ENCODE peak calls at places on chromosomes 5 and 9, in six cellular contexts. N is gastrocnemius medialis; C is testis; T is CD4-positive, alpha-beta T cell; O is lower leg skin; U is IMR-90. R is an unnamed sample.

GRCh38 chr9:26975728-26976707 is 19.8 kb downstream of the IFT74 start:
- DNase-seq in N (no peak), C (peak), T (no peak), O (no peak), U (peak), R (peak)

GRCh38 chr9:93577045-93577939 is 908 bp downstream of the PHF2 start:
- DNase-seq in N (no peak), C (no peak), T (no peak), O (peak), U (no peak), R (peak)

GRCh38 chr9:125794708-125795107 is 47.5 kb downstream of the PBX3 start:
- DNase-seq in N (no peak), C (no peak), T (no peak), O (no peak), U (no peak), R (no peak)

GRCh38 chr5:78361226-78361993 is 993 bp downstream of the SCAMP1 start:
- DNase-seq in N (peak), C (peak), T (no peak), O (no peak), U (peak), R (peak)

GRCh38 chr5:140553657-140554056 is 3.6 kb downstream of the SRA1 start:
- DNase-seq in N (no peak), C (no peak), T (no peak), O (no peak), U (peak), R (no peak)

GRCh38 chr5:143019614-143020515 is 249.7 kb downstream of the ARHGAP26 start:
- DNase-seq in N (no peak), C (no peak), T (no peak), O (no peak), U (no peak), R (no peak)

GRCh38 chr5:124718376-124718775 is 28.1 kb downstream of the ZNF608 start:
- DNase-seq in N (no peak), C (no peak), T (no peak), O (no peak), U (no peak), R (peak)

GRCh38 chr9:124022201-124023121 is 10.9 kb downstream of the LHX2 start:
- DNase-seq in N (no peak), C (peak), T (no peak), O (no peak), U (no peak), R (no peak)

GRCh38 chr9:109499631-109500120 is 1.6 kb upstream of the PTPN3 start:
- DNase-seq in N (peak), C (peak), T (no peak), O (peak), U (no peak), R (peak)

GRCh38 chr5:98904786-98905185 is 24.0 kb downstream of the CHD1 start:
- DNase-seq in N (no peak), C (no peak), T (no peak), O (no peak), U (peak), R (no peak)

GRCh38 chr9:123399803-123400378 is 43.9 kb downstream of the CRB2 start:
- DNase-seq in N (no peak), C (peak), T (no peak), O (no peak), U (no peak), R (no peak)

GRCh38 chr5:136613243-136613642 is 247.9 kb upstream of the TRPC7 start:
- DNase-seq in N (no peak), C (no peak), T (no peak), O (no peak), U (no peak), R (no peak)

GRCh38 chr5:14450055-14450524 is 131.5 kb upstream of the OTULINL start:
- DNase-seq in N (peak), C (no peak), T (no peak), O (peak), U (peak), R (no peak)

GRCh38 chr5:112200132-112200531 is 218.9 kb downstream of the EPB41L4A start:
- DNase-seq in N (no peak), C (no peak), T (no peak), O (no peak), U (no peak), R (no peak)

GRCh38 chr9:107224252-107224651 is 58.8 kb upstream of the RAD23B start:
- DNase-seq in N (no peak), C (no peak), T (no peak), O (no peak), U (no peak), R (no peak)

GRCh38 chr5:129767927-129768380 is 20.1 kb downstream of the MINAR2 start:
- DNase-seq in N (peak), C (peak), T (peak), O (no peak), U (peak), R (peak)

GRCh38 chr9:27861887-27862286 is 288.6 kb upstream of the C9orf72 start:
- DNase-seq in N (no peak), C (no peak), T (no peak), O (no peak), U (no peak), R (no peak)

GRCh38 chr9:83965350-83966208 is 14.4 kb downstream of the HNRNPK start:
- DNase-seq in N (no peak), C (no peak), T (no peak), O (peak), U (peak), R (no peak)

GRCh38 chr5:17604951-17605350 is 968 bp downstream of the TAF11L11 start:
- DNase-seq in N (no peak), C (no peak), T (no peak), O (no peak), U (no peak), R (no peak)

DNA sequence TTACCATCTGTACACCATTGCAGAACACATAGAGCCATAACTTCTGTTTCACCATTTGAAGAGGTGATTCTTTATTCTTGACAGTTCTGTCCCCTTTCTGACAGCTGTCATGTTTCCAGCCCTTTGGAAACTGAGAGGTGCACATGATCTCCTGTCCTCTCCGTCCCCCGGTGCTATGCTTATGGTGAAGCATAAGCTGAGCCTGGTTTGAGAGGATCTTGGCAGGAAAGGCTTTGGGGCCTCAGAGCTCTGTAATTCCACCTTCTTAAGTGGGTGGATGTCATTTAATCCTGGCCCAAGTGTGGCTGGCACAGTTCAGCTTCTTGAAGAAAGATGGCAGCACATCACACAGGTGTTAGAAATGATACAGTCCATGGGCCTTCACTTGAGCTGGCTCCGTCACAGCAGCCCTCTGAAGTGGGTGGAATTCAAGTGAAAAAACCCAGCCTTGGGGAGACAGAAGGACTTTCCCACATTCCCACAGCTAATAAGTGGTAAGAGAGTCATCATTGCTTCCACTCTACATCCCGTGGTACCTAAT is 30.7 kb upstream of the GRPEL2 start:
- DNase-seq in N (no peak), C (no peak), T (no peak), O (no peak), U (no peak), R (no peak)
- TF ChIP-seq CTCF in N (peak), C (no peak), T (no peak), O (no peak), U (no peak), R (no peak)

GRCh38 chr5:110442856-110443255 is 283.6 kb downstream of the TMEM232 start:
- DNase-seq in N (no peak), C (no peak), T (no peak), O (no peak), U (no peak), R (no peak)

GRCh38 chr5:110435207-110435606 is 291.3 kb downstream of the TMEM232 start:
- DNase-seq in N (no peak), C (no peak), T (no peak), O (no peak), U (no peak), R (no peak)

GRCh38 chr5:110439280-110439679 is 287.2 kb downstream of the TMEM232 start:
- DNase-seq in N (no peak), C (no peak), T (no peak), O (no peak), U (no peak), R (no peak)

GRCh38 chr5:110440058-110440457 is 286.4 kb downstream of the TMEM232 start:
- DNase-seq in N (no peak), C (no peak), T (no peak), O (no peak), U (no peak), R (no peak)

GRCh38 chr5:110441035-110441434 is 285.4 kb downstream of the TMEM232 start:
- DNase-seq in N (no peak), C (peak), T (no peak), O (no peak), U (peak), R (no peak)
- TF ChIP-seq CTCF in N (no peak), C (no peak), T (no peak), O (no peak), U (peak), R (no peak)

GRCh38 chr9:135030711-135031245 is 56.7 kb upstream of the OLFM1 start:
- DNase-seq in N (no peak), C (no peak), T (no peak), O (no peak), U (no peak), R (no peak)
- TF ChIP-seq CTCF in N (no peak), C (no peak), T (no peak), O (no peak), U (no peak), R (no peak)

GRCh38 chr5:19534751-19535150 is 453.2 kb downstream of the CDH18 start:
- DNase-seq in N (no peak), C (no peak), T (no peak), O (no peak), U (no peak), R (no peak)

GRCh38 chr5:19538607-19539006 is 449.4 kb downstream of the CDH18 start:
- DNase-seq in N (no peak), C (no peak), T (no peak), O (no peak), U (no peak), R (no peak)
- TF ChIP-seq CTCF in N (no peak), C (no peak), T (no peak), O (no peak), U (no peak), R (no peak)

GRCh38 chr5:91020065-91020800 is 362.9 kb downstream of the ARRDC3 start:
- DNase-seq in N (no peak), C (no peak), T (no peak), O (no peak), U (peak), R (no peak)
- TF ChIP-seq CTCF in N (no peak), C (no peak), T (no peak), O (no peak), U (no peak), R (no peak)